ENCODE peak calls at places on chromosome 19, in eight cellular contexts. Q is psoas muscle; Z is CD4-positive, alpha-beta T cell; K is CD4-positive, CD25-positive, alpha-beta regulatory T cell; I is GM12878; U is colonic mucosa; J is tibial nerve; L is adrenal gland. B is an unnamed sample.
A peak's percentile ranks its signal among the peaks of the same experiment; 100 is the strongest.

GRCh38 chr19:15265849-15266248 is 33.6 kb upstream of the EPHX3 start:
- DNase-seq in Q (peak; percentile 91), Z (no peak), K (no peak), I (no peak), U (peak; percentile 66), J (peak; percentile 82), L (peak; percentile 97), B (no peak)

GRCh38 chr19:18733196-18733647 is 49.7 kb downstream of the CRTC1 start:
- DNase-seq in Q (peak; percentile 46), Z (no peak), K (no peak), I (no peak), U (no peak), J (peak; percentile 12), L (no peak), B (no peak)

GRCh38 chr19:20964798-20965197 is 41.7 kb downstream of the ZNF85 start:
- DNase-seq in Q (no peak), Z (no peak), K (no peak), I (no peak), U (no peak), J (no peak), L (no peak), B (no peak)

GRCh38 chr19:15108145-15108844 is 1.1 kb downstream of the SYDE1 start:
- DNase-seq in Q (no peak), Z (no peak), K (no peak), I (no peak), U (no peak), J (no peak), L (no peak), B (no peak)

GRCh38 chr19:8481616-8482015 is 20.8 kb downstream of the PRAM1 start:
- DNase-seq in Q (no peak), Z (no peak), K (no peak), I (no peak), U (no peak), J (no peak), L (no peak), B (no peak)

GRCh38 chr19:7257148-7258041 is 36.8 kb downstream of the INSR start:
- DNase-seq in Q (no peak), Z (no peak), K (no peak), I (no peak), U (peak; percentile 55), J (no peak), L (peak; percentile 95), B (no peak)

GRCh38 chr19:35521124-35521743 is 6.9 kb downstream of the SBSN start:
- DNase-seq in Q (no peak), Z (no peak), K (no peak), I (no peak), U (no peak), J (no peak), L (no peak), B (no peak)

GRCh38 chr19:14528419-14529253 is 758 bp upstream of the TECR start:
- DNase-seq in Q (peak; percentile 33), Z (no peak), K (no peak), I (no peak), U (no peak), J (no peak), L (peak; percentile 49), B (no peak)

GRCh38 chr19:10464456-10464855 is 38.7 kb downstream of the KEAP1 start:
- DNase-seq in Q (no peak), Z (no peak), K (no peak), I (no peak), U (no peak), J (no peak), L (no peak), B (no peak)

GRCh38 chr19:19061491-19061890 is 2.3 kb upstream of the SLC25A42 start:
- DNase-seq in Q (peak; percentile 46), Z (no peak), K (no peak), I (no peak), U (no peak), J (no peak), L (peak; percentile 17), B (no peak)

GRCh38 chr19:41324921-41325639 is 15.1 kb downstream of the CCDC97 start:
- DNase-seq in Q (peak; percentile 74), Z (no peak), K (no peak), I (no peak), U (peak; percentile 50), J (no peak), L (peak; percentile 87), B (no peak)

GRCh38 chr19:38842439-38843174 is 7.2 kb downstream of the HNRNPL start:
- DNase-seq in Q (no peak), Z (peak; percentile 72), K (peak; percentile 40), I (no peak), U (no peak), J (no peak), L (no peak), B (no peak)

GRCh38 chr19:56053596-56053995 is 67.0 kb downstream of the NLRP5 start:
- DNase-seq in Q (no peak), Z (no peak), K (no peak), I (no peak), U (no peak), J (no peak), L (no peak), B (no peak)

GRCh38 chr19:48354332-48354992 is 9.3 kb downstream of the TMEM143 start:
- DNase-seq in Q (no peak), Z (no peak), K (no peak), I (no peak), U (no peak), J (no peak), L (peak; percentile 26), B (no peak)

GRCh38 chr19:50173144-50173543 is 10.1 kb upstream of the IZUMO2 start:
- DNase-seq in Q (no peak), Z (no peak), K (no peak), I (peak; percentile 36), U (peak; percentile 85), J (no peak), L (no peak), B (no peak)

GRCh38 chr19:33177417-33177976 is 16.6 kb upstream of the LRP3 start:
- DNase-seq in Q (no peak), Z (peak; percentile 77), K (no peak), I (no peak), U (no peak), J (no peak), L (no peak), B (no peak)

GRCh38 chr19:3065675-3066357 is 3.5 kb upstream of the TLE5 start:
- DNase-seq in Q (no peak), Z (no peak), K (no peak), I (peak; percentile 73), U (peak; percentile 46), J (no peak), L (no peak), B (no peak)

GRCh38 chr19:28878862-28879566 is 333.9 kb downstream of the UQCRFS1 start:
- DNase-seq in Q (peak; percentile 52), Z (peak; percentile 19), K (peak; percentile 7), I (no peak), U (peak; percentile 63), J (peak; percentile 59), L (peak; percentile 79), B (peak; percentile 21)

GRCh38 chr19:5349041-5349440 is 8.4 kb upstream of the PTPRS start:
- DNase-seq in Q (no peak), Z (no peak), K (no peak), I (no peak), U (no peak), J (no peak), L (no peak), B (no peak)

GRCh38 chr19:39422020-39422419 is 9.6 kb downstream of the PLEKHG2 start:
- DNase-seq in Q (no peak), Z (no peak), K (no peak), I (no peak), U (no peak), J (no peak), L (no peak), B (no peak)

DNA sequence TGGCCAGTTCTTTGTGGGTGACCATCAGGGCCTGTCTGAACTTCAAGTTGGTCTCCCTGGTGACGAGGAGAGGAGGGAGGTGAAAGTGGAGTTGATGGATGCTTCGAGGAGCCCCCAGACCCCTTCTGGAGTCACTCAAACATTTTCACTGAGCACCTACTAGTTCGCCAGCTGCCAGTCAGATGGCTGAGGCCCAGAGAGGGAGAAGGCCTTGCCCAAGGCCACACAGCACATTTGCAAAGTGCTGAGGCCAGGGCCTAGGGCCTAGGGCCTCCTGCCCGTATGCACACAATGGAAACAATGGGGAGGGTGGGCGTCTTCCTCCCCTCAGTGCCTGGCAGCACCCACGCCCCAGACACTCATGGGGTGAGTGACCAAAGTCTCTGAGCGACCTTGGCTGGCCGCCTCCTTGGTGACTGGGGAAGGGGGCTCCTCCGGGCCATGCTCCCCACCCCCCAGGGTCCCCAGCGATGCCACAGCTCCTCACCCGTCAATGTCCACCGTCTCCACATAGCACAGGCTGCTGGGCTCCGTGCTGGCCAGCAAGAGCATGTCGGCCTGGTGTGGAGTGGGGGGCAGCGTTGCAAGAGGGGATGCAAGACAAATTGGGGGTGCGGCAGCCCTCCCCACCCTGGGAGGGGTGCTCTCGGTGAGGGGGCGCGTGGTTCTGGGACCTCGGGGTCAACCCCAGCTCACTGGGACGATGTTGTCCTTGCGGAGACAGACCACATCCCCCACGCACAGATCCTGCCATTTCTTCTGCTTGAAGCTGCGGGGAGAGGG is 6.5 kb downstream of the ATP8B3 start:
- DNase-seq in Q (no peak), Z (no peak), K (no peak), I (no peak), U (no peak), J (no peak), L (no peak), B (no peak)
- H3K9me3 ChIP-seq in Q (no peaks in the 10 kb centered on the region), Z (no peaks in the 10 kb centered on the region), K (no peaks in the 10 kb centered on the region), I (no peaks in the 10 kb centered on the region), U (no peaks in the 10 kb centered on the region), J (no peaks in the 10 kb centered on the region), L (no peaks in the 10 kb centered on the region), B (no peaks in the 10 kb centered on the region)

DNA sequence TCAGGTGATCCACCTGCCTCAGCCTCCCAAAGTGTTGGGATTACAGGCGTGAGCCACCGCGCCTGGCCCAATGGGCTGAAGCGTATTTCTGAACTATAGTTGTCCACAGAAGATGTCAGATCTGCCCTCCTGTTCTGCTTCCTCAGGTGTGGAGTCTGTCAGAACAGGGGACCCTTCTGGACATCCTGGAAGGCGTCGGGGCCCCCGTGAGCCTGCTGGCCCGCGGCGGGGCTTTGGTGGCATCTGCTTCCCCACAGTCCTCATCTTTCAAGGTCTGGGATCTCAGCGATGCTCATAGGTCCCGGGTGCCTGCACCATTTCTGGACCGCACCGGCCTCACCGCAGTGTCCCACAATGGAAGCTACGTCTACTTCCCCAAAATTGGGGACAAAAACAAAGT is 29.5 kb upstream of the SIN3B start:
- DNase-seq in Q (no peak), Z (no peak), K (no peak), I (no peak), U (no peak), J (no peak), L (no peak), B (no peak)
- H3K9me3 ChIP-seq in Q (peaks cover 12% of the 10 kb centered on the region), Z (peaks cover 5% of the 10 kb centered on the region), K (no peaks in the 10 kb centered on the region), I (peaks cover 2% of the 10 kb centered on the region), U (no peaks in the 10 kb centered on the region), J (no peaks in the 10 kb centered on the region), L (no peaks in the 10 kb centered on the region), B (no peaks in the 10 kb centered on the region)

GRCh38 chr19:44277331-44277730 is 17.6 kb downstream of the ZNF233 start:
- DNase-seq in Q (no peak), Z (no peak), K (no peak), I (no peak), U (no peak), J (no peak), L (no peak), B (no peak)
- H3K9me3 ChIP-seq in Q (peaks cover 75% of the 10 kb centered on the region), Z (peaks cover 88% of the 10 kb centered on the region), K (peaks cover 54% of the 10 kb centered on the region), I (no peaks in the 10 kb centered on the region), U (peaks cover 3% of the 10 kb centered on the region), J (peaks cover 86% of the 10 kb centered on the region), L (no peaks in the 10 kb centered on the region), B (peaks cover 21% of the 10 kb centered on the region)

DNA sequence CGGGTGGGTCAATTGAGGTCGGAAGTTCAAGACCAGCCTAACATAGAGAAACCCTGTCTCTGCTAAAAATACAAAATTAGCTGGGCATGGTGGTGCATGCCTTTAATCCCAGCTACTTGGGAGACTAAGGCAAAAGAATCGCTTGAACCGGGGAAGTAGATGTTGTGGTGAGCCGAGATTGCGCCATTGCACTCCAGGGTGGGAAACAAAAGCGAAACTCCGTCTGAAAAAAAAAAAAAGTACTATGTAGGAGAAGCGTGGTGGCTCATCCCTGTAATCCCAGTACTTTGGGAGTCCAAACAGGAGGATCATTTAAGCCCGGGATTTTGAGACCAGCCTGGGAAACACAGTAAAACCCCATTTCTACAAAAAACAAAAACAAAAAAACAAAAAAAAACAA is 22.7 kb upstream of the ERVV-1 start:
- DNase-seq in Q (no peak), Z (no peak), K (no peak), I (no peak), U (no peak), J (no peak), L (no peak), B (no peak)
- H3K9me3 ChIP-seq in Q (no peaks in the 10 kb centered on the region), Z (peaks cover 2% of the 10 kb centered on the region), K (no peaks in the 10 kb centered on the region), I (peaks cover 2% of the 10 kb centered on the region), U (no peaks in the 10 kb centered on the region), J (no peaks in the 10 kb centered on the region), L (no peaks in the 10 kb centered on the region), B (no peaks in the 10 kb centered on the region)